ENCODE peak calls at places on chromosomes 5 and 9, in nine cellular contexts. J is pancreas, M is spleen, Q is A549, G is AG04450, W is tibial artery, T is prostate gland, P is endodermal cell, D is fibroblast of lung. K is an unnamed sample.

GRCh38 chr5:175701797-175702196 is 43.9 kb downstream of the HRH2 start:
- DNase-seq in J (peak), M (peak), Q (no peak), G (no peak), W (peak), T (no peak), P (no peak), D (no peak), K (no peak)

GRCh38 chr9:112705773-112706427 is 12.0 kb downstream of the INIP start:
- DNase-seq in J (no peak), M (no peak), Q (no peak), G (no peak), W (no peak), T (peak), P (peak), D (peak), K (no peak)

GRCh38 chr9:127540664-127541041 is 71.4 kb upstream of the STXBP1 start:
- DNase-seq in J (no peak), M (no peak), Q (no peak), G (no peak), W (no peak), T (peak), P (peak), D (no peak), K (no peak)

GRCh38 chr9:13443380-13444271 is 164.1 kb upstream of the MPDZ start:
- DNase-seq in J (no peak), M (no peak), Q (no peak), G (no peak), W (no peak), T (no peak), P (no peak), D (peak), K (no peak)

GRCh38 chr5:116225318-116225717 is 140.5 kb downstream of the COMMD10 start:
- DNase-seq in J (no peak), M (no peak), Q (no peak), G (no peak), W (no peak), T (no peak), P (no peak), D (no peak), K (no peak)

GRCh38 chr5:53674114-53674513 is 113.7 kb downstream of the NDUFS4 start:
- DNase-seq in J (no peak), M (no peak), Q (no peak), G (no peak), W (no peak), T (no peak), P (no peak), D (no peak), K (no peak)

GRCh38 chr9:121324316-121324715 is 45.7 kb downstream of the STOM start:
- DNase-seq in J (no peak), M (no peak), Q (no peak), G (no peak), W (no peak), T (no peak), P (no peak), D (no peak), K (no peak)

GRCh38 chr5:72324186-72324825 is 4.1 kb downstream of the PTCD2 start:
- DNase-seq in J (no peak), M (no peak), Q (peak), G (no peak), W (no peak), T (no peak), P (no peak), D (no peak), K (no peak)

GRCh38 chr9:132488611-132489010 is 78.6 kb downstream of the CFAP77 start:
- DNase-seq in J (no peak), M (no peak), Q (no peak), G (no peak), W (no peak), T (no peak), P (no peak), D (no peak), K (no peak)

GRCh38 chr9:81879501-81879916 is 48.7 kb upstream of the SPATA31D4 start:
- DNase-seq in J (no peak), M (no peak), Q (no peak), G (no peak), W (no peak), T (peak), P (no peak), D (no peak), K (no peak)

GRCh38 chr9:110744753-110745522 is 76.3 kb downstream of the MUSK start:
- DNase-seq in J (no peak), M (no peak), Q (peak), G (peak), W (peak), T (peak), P (peak), D (peak), K (no peak)

GRCh38 chr9:93346240-93347112 is 105.0 kb upstream of the FAM120A start:
- DNase-seq in J (no peak), M (no peak), Q (no peak), G (no peak), W (no peak), T (no peak), P (peak), D (peak), K (no peak)

GRCh38 chr9:107323836-107324235 is 40.8 kb downstream of the RAD23B start:
- DNase-seq in J (no peak), M (no peak), Q (no peak), G (no peak), W (no peak), T (no peak), P (no peak), D (no peak), K (no peak)

GRCh38 chr5:15533124-15533893 is 33.3 kb downstream of the FBXL7 start:
- DNase-seq in J (no peak), M (no peak), Q (no peak), G (no peak), W (no peak), T (no peak), P (no peak), D (peak), K (no peak)

GRCh38 chr9:134928796-134929559 is 11.3 kb upstream of the FCN1 start:
- DNase-seq in J (peak), M (peak), Q (no peak), G (no peak), W (peak), T (no peak), P (no peak), D (no peak), K (no peak)

GRCh38 chr9:123099548-123099947 is 66.1 kb downstream of the GPR21 start:
- DNase-seq in J (no peak), M (no peak), Q (no peak), G (no peak), W (no peak), T (no peak), P (no peak), D (no peak), K (no peak)

DNA sequence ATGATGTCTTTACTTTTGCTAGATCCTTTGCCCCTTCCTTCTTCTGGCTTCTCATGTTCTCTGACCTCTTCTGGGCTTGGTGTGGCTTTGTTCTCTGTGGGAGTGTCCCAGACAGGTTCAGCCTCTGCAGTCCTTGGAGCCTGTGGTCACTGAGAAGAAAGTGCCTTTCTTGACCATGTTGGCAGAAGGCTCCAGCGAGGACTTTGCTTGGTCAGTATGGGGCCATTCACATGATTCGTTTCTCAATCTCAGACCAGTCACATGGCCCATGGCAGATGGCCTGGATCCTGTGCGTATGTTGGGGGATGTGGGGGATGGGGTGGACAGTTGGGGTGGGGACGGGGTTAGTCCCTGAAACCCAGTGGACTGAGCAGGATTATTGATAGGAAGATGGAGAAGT is 274.1 kb downstream of the ARHGAP26 start:
- DNase-seq in J (no peak), M (no peak), Q (no peak), G (no peak), W (no peak), T (no peak), P (no peak), D (no peak), K (no peak)
- TF ChIP-seq CTCF in J (no peak), M (no peak), Q (no peak), G (no peak), W (no peak), T (no peak), P (no peak), D (no peak), K (no peak)

GRCh38 chr5:172936441-172936840 is 22.8 kb upstream of the RPL26L1 start:
- DNase-seq in J (no peak), M (peak), Q (no peak), G (no peak), W (no peak), T (no peak), P (no peak), D (no peak), K (no peak)

GRCh38 chr5:172941067-172941516 is 18.1 kb upstream of the RPL26L1 start:
- DNase-seq in J (no peak), M (no peak), Q (no peak), G (no peak), W (no peak), T (no peak), P (no peak), D (no peak), K (no peak)

GRCh38 chr5:172939561-172939960 is 19.7 kb upstream of the RPL26L1 start:
- DNase-seq in J (no peak), M (peak), Q (no peak), G (no peak), W (no peak), T (no peak), P (peak), D (peak), K (no peak)

GRCh38 chr5:172940242-172941066 is 18.8 kb upstream of the RPL26L1 start:
- DNase-seq in J (no peak), M (peak), Q (no peak), G (no peak), W (no peak), T (no peak), P (no peak), D (no peak), K (no peak)

GRCh38 chr5:172939045-172939444 is 20.2 kb upstream of the RPL26L1 start:
- DNase-seq in J (no peak), M (peak), Q (no peak), G (no peak), W (no peak), T (no peak), P (peak), D (peak), K (no peak)
- TF ChIP-seq CTCF in J (no peak), M (no peak), Q (peak), G (peak), W (no peak), T (peak), P (peak), D (peak), K (no peak)

GRCh38 chr5:150613991-150614650 is 26.3 kb upstream of the SYNPO start:
- DNase-seq in J (peak), M (no peak), Q (no peak), G (no peak), W (no peak), T (no peak), P (peak), D (no peak), K (no peak)
- TF ChIP-seq CTCF in J (no peak), M (no peak), Q (no peak), G (no peak), W (no peak), T (no peak), P (peak), D (no peak), K (no peak)

DNA sequence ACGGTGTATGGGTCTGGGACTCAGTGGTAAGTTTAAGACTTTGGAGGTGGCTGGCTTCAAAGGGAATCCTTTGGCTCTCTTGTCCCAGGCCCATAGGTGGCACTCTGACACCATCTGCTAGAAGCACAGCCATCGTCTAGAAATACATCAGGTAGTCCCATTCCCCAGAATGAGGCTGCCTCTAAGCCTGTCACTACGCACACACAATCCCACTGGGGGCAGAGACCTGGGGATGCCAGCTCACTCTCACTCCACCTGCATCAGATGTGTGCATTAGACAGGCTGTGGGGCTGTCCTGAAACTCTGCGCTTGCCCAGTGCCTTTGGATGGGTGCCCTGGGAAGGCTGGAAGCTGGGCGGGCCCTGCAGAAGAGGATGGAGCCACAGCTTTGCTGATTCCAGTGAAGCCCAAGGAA is 127.5 kb upstream of the PANK3 start:
- DNase-seq in J (no peak), M (no peak), Q (peak), G (no peak), W (peak), T (no peak), P (peak), D (peak), K (no peak)
- TF ChIP-seq CTCF in J (peak), M (no peak), Q (peak), G (peak), W (peak), T (peak), P (peak), D (peak), K (no peak)

DNA sequence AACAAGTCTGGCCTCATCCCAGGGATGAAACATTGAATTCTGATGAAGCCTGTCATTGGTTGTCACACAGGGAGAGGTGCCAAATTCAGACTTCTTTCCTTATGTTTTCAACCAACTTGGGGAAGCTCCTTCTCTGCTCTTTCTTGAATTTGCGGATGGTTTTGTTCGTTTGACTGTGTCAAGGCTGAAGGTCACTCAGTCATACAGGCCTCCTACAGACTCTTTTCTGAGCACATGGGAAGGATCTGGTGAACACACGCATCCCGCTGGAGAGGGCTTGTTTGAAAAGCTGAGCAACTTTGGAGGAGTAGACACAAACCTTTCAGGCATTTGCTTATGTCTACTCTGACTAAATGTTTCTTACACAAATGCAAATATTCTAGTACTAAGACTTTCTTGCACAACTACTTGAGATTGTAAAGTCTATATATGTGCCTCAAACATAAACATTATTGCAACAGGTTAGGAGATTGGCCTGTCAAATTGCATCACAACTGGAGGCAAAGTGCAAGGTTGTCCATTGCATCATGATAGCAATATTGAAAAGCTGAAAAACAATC is 151.5 kb upstream of the NR3C1 start:
- DNase-seq in J (no peak), M (no peak), Q (no peak), G (peak), W (no peak), T (no peak), P (no peak), D (peak), K (no peak)
- TF ChIP-seq CTCF in J (no peak), M (no peak), Q (no peak), G (no peak), W (no peak), T (no peak), P (no peak), D (no peak), K (no peak)

K was measured in activated B cell treated with CpG ODN at 0.5 μM for 24 hours.